ENCODE peak calls at places on chromosomes 4 and X, in six cellular contexts. H, J, V, C, S and N are unnamed samples.

GRCh38 chrX:54529166-54529558 is 857 bp upstream of the GNL3L start:
- DNase-seq in H (no peak), S (no peak), C (no peak), V (no peak), J (no peak), N (no peak)

GRCh38 chr4:177313263-177313662 is 3.6 kb downstream of the NEIL3 start:
- DNase-seq in H (no peak), V (no peak), S (no peak), J (no peak), C (no peak), N (no peak)

GRCh38 chrX:1582686-1583437 is 8.5 kb upstream of the AKAP17A start:
- DNase-seq in J (no peak), V (no peak), S (no peak), H (no peak), C (peak; percentile 34), N (no peak)

GRCh38 chrX:42219231-42219630 is 295.9 kb upstream of the CASK start:
- DNase-seq in H (no peak), V (no peak), J (no peak), S (no peak), C (no peak), N (no peak)

GRCh38 chrX:45009371-45010000 is 136.5 kb downstream of the KDM6A start:
- DNase-seq in S (no peak), H (no peak), C (no peak), J (no peak), V (no peak), N (no peak)

GRCh38 chr4:158530898-158531297 is 9.2 kb downstream of the RXFP1 start:
- DNase-seq in S (no peak), H (no peak), J (no peak), V (no peak), C (no peak), N (no peak)

GRCh38 chr4:84870398-84871163 is 95.9 kb downstream of the WDFY3 start:
- DNase-seq in C (no peak), V (no peak), S (no peak), H (no peak), J (peak; percentile 20), N (no peak)

GRCh38 chr4:133483600-133484246 is 334.6 kb downstream of the PCDH10 start:
- DNase-seq in V (no peak), C (no peak), H (no peak), S (no peak), J (peak; percentile 15), N (no peak)

GRCh38 chr4:140448830-140449229 is 21.4 kb upstream of the CLGN start:
- DNase-seq in J (no peak), C (no peak), S (no peak), V (no peak), H (no peak), N (no peak)

GRCh38 chr4:140448162-140448561 is 20.7 kb upstream of the CLGN start:
- DNase-seq in S (no peak), C (no peak), H (no peak), V (no peak), J (no peak), N (no peak)

GRCh38 chr4:140450352-140450751 is 22.9 kb upstream of the CLGN start:
- DNase-seq in J (no peak), H (no peak), V (no peak), S (no peak), C (no peak), N (no peak)
- H3K27me3 ChIP-seq in J (peaks cover 14% of the 10 kb centered on the region), H (peaks cover 3% of the 10 kb centered on the region), V (no peaks in the 10 kb centered on the region), S (no peaks in the 10 kb centered on the region), C (no peaks in the 10 kb centered on the region), N (peaks cover 9% of the 10 kb centered on the region)

GRCh38 chrX:39397561-39398200 is 596.4 kb downstream of the MID1IP1 start:
- DNase-seq in C (no peak), H (no peak), S (no peak), J (no peak), V (no peak), N (no peak)
- H3K27me3 ChIP-seq in C (no peaks in the 10 kb centered on the region), H (no peaks in the 10 kb centered on the region), S (no peaks in the 10 kb centered on the region), J (no peaks in the 10 kb centered on the region), V (peaks cover 5% of the 10 kb centered on the region), N (no peaks in the 10 kb centered on the region)

GRCh38 chrX:16653424-16653823 is 3.5 kb downstream of the S100G start:
- DNase-seq in S (no peak), V (no peak), C (no peak), J (no peak), H (no peak), N (no peak)
- H3K27me3 ChIP-seq in S (no peaks in the 10 kb centered on the region), V (peaks cover 4% of the 10 kb centered on the region), C (no peaks in the 10 kb centered on the region), J (no peaks in the 10 kb centered on the region), H (no peaks in the 10 kb centered on the region), N (no peaks in the 10 kb centered on the region)

GRCh38 chr4:55397024-55397520 is 1.3 kb downstream of the TMEM165 start:
- DNase-seq in H (no peak), C (no peak), J (no peak), V (no peak), S (no peak), N (no peak)
- H3K27me3 ChIP-seq in H (no peaks in the 10 kb centered on the region), C (no peaks in the 10 kb centered on the region), J (no peaks in the 10 kb centered on the region), V (no peaks in the 10 kb centered on the region), S (no peaks in the 10 kb centered on the region), N (no peaks in the 10 kb centered on the region)

DNA sequence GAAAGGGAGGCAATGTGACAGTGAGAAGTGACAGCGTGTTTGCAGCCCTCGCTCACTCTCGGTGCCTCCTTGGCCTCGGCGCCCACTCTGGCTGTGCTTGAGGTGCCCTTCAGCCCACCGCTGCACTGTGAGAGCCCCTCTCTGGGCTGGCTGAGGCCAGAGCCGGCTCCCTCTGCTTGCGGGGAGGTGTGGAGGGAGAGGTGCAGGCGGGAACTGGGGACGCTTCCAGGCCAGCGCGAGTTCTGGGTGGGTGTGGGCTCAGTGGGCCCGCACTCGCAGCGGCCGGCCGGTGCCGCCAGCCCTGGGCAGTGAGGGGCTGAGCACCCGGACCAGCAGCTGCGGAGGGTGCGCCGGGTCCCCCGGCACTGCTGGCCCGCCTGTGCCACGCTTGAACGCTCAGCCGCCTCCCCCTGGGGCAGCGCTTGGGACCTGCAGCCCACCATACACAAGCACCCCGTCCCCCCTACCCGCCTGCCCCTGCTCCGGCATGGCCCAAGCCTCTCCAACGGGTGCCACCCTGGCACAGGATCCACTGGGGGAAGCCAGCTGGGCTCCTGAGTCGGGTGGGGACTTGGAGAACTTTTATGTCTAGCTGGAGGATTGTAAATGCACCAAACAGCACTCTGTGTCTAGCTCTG is 1142.8 kb upstream of the INTU start:
- DNase-seq in V (no peak), H (no peak), C (no peak), S (no peak), J (no peak), N (no peak)
- H3K27me3 ChIP-seq in V (no peaks in the 10 kb centered on the region), H (no peaks in the 10 kb centered on the region), C (no peaks in the 10 kb centered on the region), S (no peaks in the 10 kb centered on the region), J (no peaks in the 10 kb centered on the region), N (no peaks in the 10 kb centered on the region)

GRCh38 chr4:7016512-7016911 is 26.7 kb upstream of the TADA2B start:
- DNase-seq in S (no peak), C (no peak), V (no peak), H (no peak), J (no peak), N (no peak)
- H3K27me3 ChIP-seq in S (no peaks in the 10 kb centered on the region), C (no peaks in the 10 kb centered on the region), V (no peaks in the 10 kb centered on the region), H (no peaks in the 10 kb centered on the region), J (no peaks in the 10 kb centered on the region), N (no peaks in the 10 kb centered on the region)

DNA sequence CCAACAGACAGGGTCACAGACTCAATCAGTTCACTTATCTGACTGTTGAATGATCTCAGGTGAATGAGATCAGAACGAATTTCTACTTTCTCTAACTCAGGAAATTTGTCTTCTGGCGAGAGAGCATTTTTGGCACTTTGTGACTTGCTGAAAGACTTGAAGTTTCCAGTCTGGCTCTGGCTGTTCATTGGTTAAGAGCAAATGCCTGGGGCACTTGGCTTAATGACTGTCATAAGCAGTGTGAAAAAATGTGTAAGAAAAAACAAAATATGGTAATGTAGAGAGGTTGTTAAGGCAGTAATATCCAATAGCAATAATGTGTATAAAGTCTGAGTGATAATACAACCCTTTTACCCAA is 71.3 kb upstream of the PGRMC2 start:
- DNase-seq in C (no peak), J (no peak), V (no peak), H (no peak), S (no peak), N (no peak)
- H3K27me3 ChIP-seq in C (no peaks in the 10 kb centered on the region), J (no peaks in the 10 kb centered on the region), V (no peaks in the 10 kb centered on the region), H (no peaks in the 10 kb centered on the region), S (no peaks in the 10 kb centered on the region), N (no peaks in the 10 kb centered on the region)